ENCODE peak calls at places on chromosomes 4 and X, in eight cellular contexts. B is amniotic epithelial cell; D is iris pigment epithelial cell; G is lower leg skin; N is mesothelial cell of epicardium; O is EL; Q is CD8-positive, alpha-beta memory T cell; I is effector CD8-positive, alpha-beta T cell. Z is an unnamed sample.

GRCh38 chr4:24559032-24559821 is 25.1 kb downstream of the DHX15 start:
- DNase-seq in B (no peak), D (peak; percentile 24), G (no peak), N (no peak), O (peak; percentile 40), Q (no peak), I (no peak), Z (no peak)

GRCh38 chr4:86640469-86640868 is 46.4 kb downstream of the PTPN13 start:
- DNase-seq in B (no peak), D (peak; percentile 44), G (no peak), N (no peak), O (peak; percentile 12), Q (no peak), I (no peak), Z (peak; percentile 1)

GRCh38 chrX:123311486-123311885 is 127.4 kb downstream of the GRIA3 start:
- DNase-seq in B (no peak), D (no peak), G (no peak), N (no peak), O (no peak), Q (no peak), I (no peak), Z (no peak)

GRCh38 chr4:169611157-169611556 is 1.2 kb downstream of the NEK1 start:
- DNase-seq in B (no peak), D (no peak), G (no peak), N (no peak), O (peak; percentile 4), Q (no peak), I (no peak), Z (no peak)

GRCh38 chr4:166777760-166778159 is 456.5 kb downstream of the SPOCK3 start:
- DNase-seq in B (no peak), D (no peak), G (no peak), N (no peak), O (no peak), Q (no peak), I (no peak), Z (no peak)

GRCh38 chr4:18540349-18540748 is 518.8 kb upstream of the LCORL start:
- DNase-seq in B (no peak), D (no peak), G (no peak), N (no peak), O (no peak), Q (no peak), I (no peak), Z (no peak)

GRCh38 chrX:126165401-126165720 is 728 bp downstream of the DCAF12L2 start:
- DNase-seq in B (no peak), D (no peak), G (no peak), N (no peak), O (no peak), Q (no peak), I (no peak), Z (no peak)

GRCh38 chr4:185429660-185430059 is 3.9 kb upstream of the UFSP2 start:
- DNase-seq in B (no peak), D (no peak), G (no peak), N (no peak), O (no peak), Q (no peak), I (no peak), Z (no peak)

GRCh38 chr4:173829565-173829964 is 299.5 kb upstream of the HAND2 start:
- DNase-seq in B (no peak), D (no peak), G (no peak), N (no peak), O (no peak), Q (no peak), I (no peak), Z (no peak)

GRCh38 chr4:67393699-67394281 is 151.5 kb downstream of the CENPC start:
- DNase-seq in B (peak; percentile 42), D (peak; percentile 35), G (no peak), N (no peak), O (peak; percentile 38), Q (no peak), I (no peak), Z (peak; percentile 7)

GRCh38 chr4:82898322-82899243 is 2.0 kb upstream of the THAP9 start:
- DNase-seq in B (peak; percentile 85), D (peak; percentile 88), G (no peak), N (no peak), O (peak; percentile 85), Q (no peak), I (no peak), Z (peak; percentile 68)

GRCh38 chr4:69896530-69897116 is 34.2 kb upstream of the CSN1S1 start:
- DNase-seq in B (peak; percentile 12), D (peak; percentile 29), G (no peak), N (no peak), O (no peak), Q (no peak), I (no peak), Z (no peak)

GRCh38 chrX:46602468-46603102 is 29.0 kb downstream of the CHST7 start:
- DNase-seq in B (no peak), D (no peak), G (no peak), N (no peak), O (no peak), Q (no peak), I (no peak), Z (no peak)

GRCh38 chr4:14180983-14181601 is 553.6 kb upstream of the BOD1L1 start:
- DNase-seq in B (peak; percentile 15), D (peak; percentile 27), G (no peak), N (no peak), O (peak; percentile 4), Q (no peak), I (no peak), Z (no peak)

GRCh38 chr4:26719954-26720552 is 136.2 kb downstream of the TBC1D19 start:
- DNase-seq in B (peak; percentile 37), D (peak; percentile 44), G (no peak), N (no peak), O (peak; percentile 21), Q (no peak), I (no peak), Z (no peak)

GRCh38 chr4:67918428-67918827 is 34.6 kb upstream of the TMPRSS11D start:
- DNase-seq in B (no peak), D (no peak), G (no peak), N (no peak), O (no peak), Q (no peak), I (no peak), Z (no peak)

GRCh38 chr4:19850909-19851308 is 400.8 kb upstream of the SLIT2 start:
- DNase-seq in B (peak; percentile 82), D (peak; percentile 95), G (no peak), N (no peak), O (peak; percentile 85), Q (no peak), I (no peak), Z (peak; percentile 71)